ENCODE peak calls at places on chromosomes 4 and X, in four cellular contexts. H, E, L and W are unnamed samples.

GRCh38 chr4:154603033-154603943 is 9.2 kb downstream of the FGG start:
- ATAC-seq in H (no peak), E (no peak), L (no peak), W (no peak)

GRCh38 chrX:40068048-40068447 is 29.7 kb downstream of the BCOR start:
- ATAC-seq in H (peak; percentile 48), E (no peak), L (no peak), W (no peak)

GRCh38 chr4:27043200-27043599 is 182.6 kb downstream of the STIM2 start:
- ATAC-seq in H (no peak), E (no peak), L (no peak), W (no peak)

GRCh38 chrX:9643807-9644206 is 121.8 kb downstream of the GPR143 start:
- ATAC-seq in H (no peak), E (no peak), L (no peak), W (no peak)

GRCh38 chr4:168309781-168310180 is 8.8 kb downstream of the DDX60 start:
- ATAC-seq in H (no peak), E (no peak), L (peak; percentile 68), W (no peak)

GRCh38 chr4:147837435-147837834 is 105.5 kb downstream of the ARHGAP10 start:
- ATAC-seq in H (peak; percentile 86), E (no peak), L (peak; percentile 60), W (peak; percentile 31)

GRCh38 chr4:57037982-57038604 is 59.4 kb downstream of the POLR2B start:
- ATAC-seq in H (peak; percentile 96), E (peak; percentile 73), L (peak; percentile 69), W (peak; percentile 78)

GRCh38 chrX:71095033-71095432 is 618 bp upstream of the FOXO4 start:
- ATAC-seq in H (peak; percentile 5), E (peak; percentile 3), L (no peak), W (no peak)

GRCh38 chrX:78753571-78753970 is 6.1 kb downstream of the LPAR4 start:
- ATAC-seq in H (no peak), E (no peak), L (no peak), W (no peak)

GRCh38 chrX:115344885-115345653 is 55.6 kb downstream of the LUZP4 start:
- ATAC-seq in H (peak; percentile 66), E (peak; percentile 93), L (peak; percentile 95), W (peak; percentile 95)

GRCh38 chr4:89438102-89438831 is 130.7 kb upstream of the GPRIN3 start:
- ATAC-seq in H (peak; percentile 86), E (peak; percentile 68), L (peak; percentile 42), W (no peak)

GRCh38 chrX:154419688-154420401 is 8.5 kb downstream of the TAFAZZIN start:
- ATAC-seq in H (no peak), E (no peak), L (peak; percentile 93), W (peak; percentile 65)

GRCh38 chrX:42392846-42393245 is 385.1 kb downstream of the PPP1R2C start:
- ATAC-seq in H (no peak), E (no peak), L (no peak), W (no peak)

GRCh38 chrX:154029439-154029838 is 9.7 kb upstream of the IRAK1 start:
- ATAC-seq in H (peak; percentile 65), E (no peak), L (no peak), W (no peak)

GRCh38 chrX:47169726-47170515 is 23.7 kb upstream of the UBA1 start:
- ATAC-seq in H (no peak), E (peak; percentile 80), L (peak; percentile 88), W (peak; percentile 40)

GRCh38 chrX:40581333-40581910 is 652 bp downstream of the ATP6AP2 start:
- ATAC-seq in H (no peak), E (peak; percentile 1), L (no peak), W (no peak)

GRCh38 chr4:7295917-7296660 is 103.8 kb downstream of the SORCS2 start:
- ATAC-seq in H (peak; percentile 77), E (peak; percentile 84), L (peak; percentile 58), W (no peak)

GRCh38 chr4:47704693-47705325 is 133.1 kb downstream of the CORIN start:
- ATAC-seq in H (peak; percentile 93), E (peak; percentile 93), L (peak; percentile 94), W (no peak)

GRCh38 chr4:106201373-106201772 is 114.6 kb downstream of the TBCK start:
- ATAC-seq in H (peak; percentile 78), E (peak; percentile 71), L (no peak), W (no peak)

GRCh38 chrX:2965965-2966364 is 36.8 kb upstream of the ARSD start:
- ATAC-seq in H (no peak), E (no peak), L (no peak), W (no peak)

GRCh38 chrX:72126048-72126415 is 5.7 kb downstream of the RTL5 start:
- ATAC-seq in H (peak; percentile 5), E (peak; percentile 4), L (no peak), W (no peak)

GRCh38 chr4:182240161-182241130 is 2.8 kb upstream of the TENM3 start:
- ATAC-seq in H (peak; percentile 67), E (peak; percentile 73), L (peak; percentile 29), W (no peak)

GRCh38 chrX:30005821-30006220 is 209.5 kb upstream of the MAGEB2 start:
- ATAC-seq in H (no peak), E (no peak), L (no peak), W (no peak)

GRCh38 chr4:55491486-55491885 is 55.2 kb downstream of the CLOCK start:
- ATAC-seq in H (no peak), E (peak; percentile 85), L (no peak), W (no peak)

GRCh38 chr4:128560754-128561495 is 248.6 kb upstream of the JADE1 start:
- ATAC-seq in H (no peak), E (peak; percentile 70), L (no peak), W (no peak)

GRCh38 chr4:5142726-5143125 is 91.4 kb downstream of the STK32B start:
- ATAC-seq in H (peak; percentile 60), E (peak; percentile 67), L (no peak), W (no peak)

GRCh38 chrX:78321809-78322208 is 5.6 kb downstream of the CYSLTR1 start:
- ATAC-seq in H (no peak), E (no peak), L (peak; percentile 74), W (no peak)

GRCh38 chr4:93203708-93204107 is 624.8 kb upstream of the ATOH1 start:
- ATAC-seq in H (peak; percentile 59), E (no peak), L (no peak), W (peak; percentile 46)

GRCh38 chrX:123267220-123267619 is 83.1 kb downstream of the GRIA3 start:
- ATAC-seq in H (no peak), E (no peak), L (no peak), W (no peak)

GRCh38 chr4:184884863-184885262 is 59.1 kb upstream of the ACSL1 start:
- ATAC-seq in H (no peak), E (no peak), L (no peak), W (no peak)

GRCh38 chr4:165738571-165738970 is 134.5 kb upstream of the TLL1 start:
- ATAC-seq in H (no peak), E (no peak), L (no peak), W (no peak)

GRCh38 chr4:139245590-139245989 is 34.4 kb downstream of the MGARP start:
- ATAC-seq in H (no peak), E (peak; percentile 8), L (no peak), W (no peak)

GRCh38 chr4:140652601-140653000 is 83.8 kb upstream of the UCP1 start:
- ATAC-seq in H (no peak), E (no peak), L (no peak), W (no peak)

GRCh38 chr4:140648716-140649115 is 80.0 kb upstream of the UCP1 start:
- ATAC-seq in H (no peak), E (peak; percentile 53), L (no peak), W (no peak)

GRCh38 chr4:140653718-140654515 is 85.2 kb upstream of the UCP1 start:
- ATAC-seq in H (no peak), E (peak; percentile 79), L (no peak), W (no peak)

GRCh38 chr4:140659935-140660710 is 91.4 kb upstream of the UCP1 start:
- ATAC-seq in H (no peak), E (no peak), L (no peak), W (no peak)

GRCh38 chr4:140654516-140654855 is 85.7 kb upstream of the UCP1 start:
- ATAC-seq in H (no peak), E (peak; percentile 72), L (no peak), W (no peak)
- H3K27ac ChIP-seq in H (no peak overlapping the region), E (peak overlapping the region; percentile 19), L (no peak overlapping the region), W (no peak overlapping the region)

DNA sequence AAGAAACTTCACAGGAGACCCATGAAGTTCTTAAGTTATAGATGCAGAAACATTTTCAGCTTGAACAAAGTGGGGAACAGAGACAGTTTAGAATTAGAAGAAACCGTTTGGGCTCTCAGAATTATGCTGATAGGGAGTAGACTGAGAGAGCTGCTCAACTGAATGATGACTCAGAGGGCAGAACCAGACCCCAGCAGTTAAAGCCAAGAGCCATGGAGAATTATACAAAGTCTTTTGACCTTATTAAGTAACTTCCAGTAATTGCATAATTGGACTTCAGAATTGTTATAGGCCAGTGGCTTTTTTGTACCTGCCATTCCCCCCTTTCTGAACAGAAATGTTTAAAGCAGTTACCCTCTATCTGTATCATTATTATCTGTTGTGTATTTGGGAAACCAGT is 642.1 kb downstream of the CCSER1 start:
- ATAC-seq in H (no peak), E (no peak), L (no peak), W (no peak)
- TF ChIP-seq POLR2A in H (no peak), E (no peak), L (no peak), W (no peak)

GRCh38 chr4:1509366-1509765 is 103.1 kb upstream of the NKX1-1 start:
- ATAC-seq in H (no peak), E (no peak), L (no peak), W (no peak)

GRCh38 chr4:1510931-1511330 is 104.7 kb upstream of the NKX1-1 start:
- ATAC-seq in H (no peak), E (no peak), L (no peak), W (no peak)

GRCh38 chr4:1512081-1512737 is 106.0 kb upstream of the NKX1-1 start:
- ATAC-seq in H (no peak), E (no peak), L (no peak), W (no peak)

GRCh38 chr4:1512738-1513660 is 106.8 kb upstream of the NKX1-1 start:
- ATAC-seq in H (peak; percentile 87), E (peak; percentile 91), L (peak; percentile 56), W (peak; percentile 53)

DNA sequence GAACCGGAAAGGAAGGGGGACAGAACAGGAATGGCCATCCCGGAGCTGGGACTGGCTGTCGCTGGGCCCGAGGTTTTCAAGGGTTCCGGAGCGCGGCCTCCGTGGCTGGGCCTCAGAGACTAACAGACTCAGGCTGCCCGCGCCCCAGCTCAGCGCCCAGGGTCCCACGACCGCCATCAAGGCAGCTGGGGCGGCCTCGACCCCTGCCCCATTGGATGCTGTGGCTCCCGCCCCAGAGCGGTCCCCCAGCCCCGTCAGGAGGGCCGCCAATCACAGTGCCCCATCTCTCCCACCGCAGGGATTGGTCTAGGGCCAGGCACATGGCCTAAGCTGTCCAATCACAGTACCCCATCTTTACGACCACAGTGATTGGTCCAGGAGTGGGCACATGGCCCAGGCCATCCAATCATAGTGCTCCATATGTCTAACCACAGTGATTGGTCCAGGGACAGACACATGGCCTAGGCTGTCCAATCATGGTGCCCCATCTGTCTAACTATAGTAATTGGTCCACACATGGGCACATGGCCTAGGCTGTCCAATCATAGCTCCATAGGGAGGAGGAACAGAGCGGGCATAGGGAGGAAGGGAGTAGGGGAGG is 105.3 kb upstream of the NKX1-1 start:
- ATAC-seq in H (peak; percentile 67), E (peak; percentile 35), L (peak; percentile 63), W (peak; percentile 72)
- H3K27ac ChIP-seq in H (no peak overlapping the region), E (no peak overlapping the region), L (no peak overlapping the region), W (no peak overlapping the region)

GRCh38 chr4:892780-893179 is 39.3 kb downstream of the GAK start:
- ATAC-seq in H (no peak), E (no peak), L (no peak), W (no peak)
- TF ChIP-seq POLR2A in H (no peak), E (no peak), L (no peak), W (no peak)